ENCODE peak calls at places on chromosome 5, in six cellular contexts. One of them, this sample, is unnamed.

GRCh38 chr5:128472032-128472431 is 66.0 kb downstream of the FBN2 start:
- DNase-seq in CD8-positive, alpha-beta T cell: no peak
- DNase-seq in cardiac muscle cell: no peak
- DNase-seq in effector memory CD4-positive, alpha-beta T cell: no peak
- DNase-seq in neural progenitor cell: no peak
- DNase-seq in mammary epithelial cell: no peak
- DNase-seq in this sample: no peak

GRCh38 chr5:76319673-76320072 is 83.4 kb upstream of the IQGAP2 start:
- DNase-seq in CD8-positive, alpha-beta T cell: no peak
- DNase-seq in cardiac muscle cell: no peak
- DNase-seq in effector memory CD4-positive, alpha-beta T cell: no peak
- DNase-seq in neural progenitor cell: no peak
- DNase-seq in mammary epithelial cell: no peak
- DNase-seq in this sample: no peak

GRCh38 chr5:128213340-128213739 is 129.8 kb downstream of the SLC12A2 start:
- DNase-seq in CD8-positive, alpha-beta T cell: peak
- DNase-seq in cardiac muscle cell: peak
- DNase-seq in effector memory CD4-positive, alpha-beta T cell: peak
- DNase-seq in neural progenitor cell: peak
- DNase-seq in mammary epithelial cell: peak
- DNase-seq in this sample: no peak

GRCh38 chr5:84961903-84962302 is 577.2 kb upstream of the EDIL3 start:
- DNase-seq in CD8-positive, alpha-beta T cell: no peak
- DNase-seq in cardiac muscle cell: no peak
- DNase-seq in effector memory CD4-positive, alpha-beta T cell: no peak
- DNase-seq in neural progenitor cell: no peak
- DNase-seq in mammary epithelial cell: no peak
- DNase-seq in this sample: peak

GRCh38 chr5:96657068-96657467 is 5.1 kb upstream of the CAST start:
- DNase-seq in CD8-positive, alpha-beta T cell: peak
- DNase-seq in cardiac muscle cell: no peak
- DNase-seq in effector memory CD4-positive, alpha-beta T cell: peak
- DNase-seq in neural progenitor cell: no peak
- DNase-seq in mammary epithelial cell: peak
- DNase-seq in this sample: no peak

GRCh38 chr5:171888051-171888481 is 102.4 kb downstream of the SMIM23 start:
- DNase-seq in CD8-positive, alpha-beta T cell: no peak
- DNase-seq in cardiac muscle cell: peak
- DNase-seq in effector memory CD4-positive, alpha-beta T cell: no peak
- DNase-seq in neural progenitor cell: no peak
- DNase-seq in mammary epithelial cell: no peak
- DNase-seq in this sample: no peak

GRCh38 chr5:67806647-67807046 is 408.9 kb upstream of the PIK3R1 start:
- DNase-seq in CD8-positive, alpha-beta T cell: no peak
- DNase-seq in cardiac muscle cell: no peak
- DNase-seq in effector memory CD4-positive, alpha-beta T cell: no peak
- DNase-seq in neural progenitor cell: no peak
- DNase-seq in mammary epithelial cell: no peak
- DNase-seq in this sample: no peak

GRCh38 chr5:66538531-66538930 is 57.7 kb upstream of the MAST4 start:
- DNase-seq in CD8-positive, alpha-beta T cell: no peak
- DNase-seq in cardiac muscle cell: no peak
- DNase-seq in effector memory CD4-positive, alpha-beta T cell: no peak
- DNase-seq in neural progenitor cell: no peak
- DNase-seq in mammary epithelial cell: peak
- DNase-seq in this sample: no peak

GRCh38 chr5:173839117-173839713 is 48.9 kb upstream of the CPEB4 start:
- DNase-seq in CD8-positive, alpha-beta T cell: no peak
- DNase-seq in cardiac muscle cell: no peak
- DNase-seq in effector memory CD4-positive, alpha-beta T cell: no peak
- DNase-seq in neural progenitor cell: no peak
- DNase-seq in mammary epithelial cell: no peak
- DNase-seq in this sample: no peak

GRCh38 chr5:149995385-149996085 is 4.9 kb downstream of the TIGD6 start:
- DNase-seq in CD8-positive, alpha-beta T cell: no peak
- DNase-seq in cardiac muscle cell: no peak
- DNase-seq in effector memory CD4-positive, alpha-beta T cell: no peak
- DNase-seq in neural progenitor cell: no peak
- DNase-seq in mammary epithelial cell: no peak
- DNase-seq in this sample: no peak

GRCh38 chr5:40630166-40630565 is 49.5 kb upstream of the PTGER4 start:
- DNase-seq in CD8-positive, alpha-beta T cell: no peak
- DNase-seq in cardiac muscle cell: no peak
- DNase-seq in effector memory CD4-positive, alpha-beta T cell: no peak
- DNase-seq in neural progenitor cell: no peak
- DNase-seq in mammary epithelial cell: no peak
- DNase-seq in this sample: no peak

GRCh38 chr5:53917095-53917494 is 356.7 kb downstream of the NDUFS4 start:
- DNase-seq in CD8-positive, alpha-beta T cell: no peak
- DNase-seq in cardiac muscle cell: no peak
- DNase-seq in effector memory CD4-positive, alpha-beta T cell: no peak
- DNase-seq in neural progenitor cell: no peak
- DNase-seq in mammary epithelial cell: peak
- DNase-seq in this sample: no peak

GRCh38 chr5:146919304-146919703 is 40.7 kb upstream of the PPP2R2B start:
- DNase-seq in CD8-positive, alpha-beta T cell: no peak
- DNase-seq in cardiac muscle cell: no peak
- DNase-seq in effector memory CD4-positive, alpha-beta T cell: no peak
- DNase-seq in neural progenitor cell: peak
- DNase-seq in mammary epithelial cell: no peak
- DNase-seq in this sample: no peak

GRCh38 chr5:181159286-181160143 is 12.1 kb downstream of the OR2V2 start:
- DNase-seq in CD8-positive, alpha-beta T cell: peak
- DNase-seq in cardiac muscle cell: peak
- DNase-seq in effector memory CD4-positive, alpha-beta T cell: peak
- DNase-seq in neural progenitor cell: peak
- DNase-seq in mammary epithelial cell: peak
- DNase-seq in this sample: peak

GRCh38 chr5:57317341-57317740 is 143.5 kb downstream of the GPBP1 start:
- DNase-seq in CD8-positive, alpha-beta T cell: no peak
- DNase-seq in cardiac muscle cell: peak
- DNase-seq in effector memory CD4-positive, alpha-beta T cell: no peak
- DNase-seq in neural progenitor cell: no peak
- DNase-seq in mammary epithelial cell: no peak
- DNase-seq in this sample: no peak

GRCh38 chr5:111299831-111300432 is 75.7 kb downstream of the CAMK4 start:
- DNase-seq in CD8-positive, alpha-beta T cell: no peak
- DNase-seq in cardiac muscle cell: no peak
- DNase-seq in effector memory CD4-positive, alpha-beta T cell: no peak
- DNase-seq in neural progenitor cell: no peak
- DNase-seq in mammary epithelial cell: no peak
- DNase-seq in this sample: no peak

GRCh38 chr5:147396070-147396469 is 113.8 kb downstream of the DPYSL3 start:
- DNase-seq in CD8-positive, alpha-beta T cell: no peak
- DNase-seq in cardiac muscle cell: no peak
- DNase-seq in effector memory CD4-positive, alpha-beta T cell: no peak
- DNase-seq in neural progenitor cell: no peak
- DNase-seq in mammary epithelial cell: no peak
- DNase-seq in this sample: no peak

GRCh38 chr5:52491829-52492217 is 295.9 kb upstream of the ITGA1 start:
- DNase-seq in CD8-positive, alpha-beta T cell: no peak
- DNase-seq in cardiac muscle cell: no peak
- DNase-seq in effector memory CD4-positive, alpha-beta T cell: no peak
- DNase-seq in neural progenitor cell: no peak
- DNase-seq in mammary epithelial cell: no peak
- DNase-seq in this sample: no peak

GRCh38 chr5:112685929-112686328 is 51.8 kb upstream of the APC start:
- DNase-seq in CD8-positive, alpha-beta T cell: no peak
- DNase-seq in cardiac muscle cell: no peak
- DNase-seq in effector memory CD4-positive, alpha-beta T cell: no peak
- DNase-seq in neural progenitor cell: no peak
- DNase-seq in mammary epithelial cell: no peak
- DNase-seq in this sample: no peak

GRCh38 chr5:109167586-109167985 is 242.2 kb downstream of the PJA2 start:
- DNase-seq in CD8-positive, alpha-beta T cell: no peak
- DNase-seq in cardiac muscle cell: no peak
- DNase-seq in effector memory CD4-positive, alpha-beta T cell: no peak
- DNase-seq in neural progenitor cell: no peak
- DNase-seq in mammary epithelial cell: no peak
- DNase-seq in this sample: no peak

GRCh38 chr5:123283031-123283430 is 140.2 kb downstream of the CEP120 start:
- DNase-seq in CD8-positive, alpha-beta T cell: no peak
- DNase-seq in cardiac muscle cell: no peak
- DNase-seq in effector memory CD4-positive, alpha-beta T cell: no peak
- DNase-seq in neural progenitor cell: peak
- DNase-seq in mammary epithelial cell: no peak
- DNase-seq in this sample: no peak

GRCh38 chr5:150257424-150257823 is 32.1 kb downstream of the CAMK2A start:
- DNase-seq in CD8-positive, alpha-beta T cell: no peak
- DNase-seq in cardiac muscle cell: no peak
- DNase-seq in effector memory CD4-positive, alpha-beta T cell: no peak
- DNase-seq in neural progenitor cell: no peak
- DNase-seq in mammary epithelial cell: no peak
- DNase-seq in this sample: no peak

GRCh38 chr5:68683632-68684035 is 410.2 kb upstream of the SLC30A5 start:
- DNase-seq in CD8-positive, alpha-beta T cell: no peak
- DNase-seq in cardiac muscle cell: peak
- DNase-seq in effector memory CD4-positive, alpha-beta T cell: no peak
- DNase-seq in neural progenitor cell: no peak
- DNase-seq in mammary epithelial cell: peak
- DNase-seq in this sample: no peak

GRCh38 chr5:56139978-56140562 is 93.1 kb downstream of the ANKRD55 start:
- DNase-seq in CD8-positive, alpha-beta T cell: no peak
- DNase-seq in cardiac muscle cell: no peak
- DNase-seq in effector memory CD4-positive, alpha-beta T cell: no peak
- DNase-seq in neural progenitor cell: no peak
- DNase-seq in mammary epithelial cell: no peak
- DNase-seq in this sample: no peak

GRCh38 chr5:91443028-91443427 is 59.9 kb upstream of the ARRDC3 start:
- DNase-seq in CD8-positive, alpha-beta T cell: no peak
- DNase-seq in cardiac muscle cell: no peak
- DNase-seq in effector memory CD4-positive, alpha-beta T cell: no peak
- DNase-seq in neural progenitor cell: no peak
- DNase-seq in mammary epithelial cell: peak
- DNase-seq in this sample: no peak

DNA sequence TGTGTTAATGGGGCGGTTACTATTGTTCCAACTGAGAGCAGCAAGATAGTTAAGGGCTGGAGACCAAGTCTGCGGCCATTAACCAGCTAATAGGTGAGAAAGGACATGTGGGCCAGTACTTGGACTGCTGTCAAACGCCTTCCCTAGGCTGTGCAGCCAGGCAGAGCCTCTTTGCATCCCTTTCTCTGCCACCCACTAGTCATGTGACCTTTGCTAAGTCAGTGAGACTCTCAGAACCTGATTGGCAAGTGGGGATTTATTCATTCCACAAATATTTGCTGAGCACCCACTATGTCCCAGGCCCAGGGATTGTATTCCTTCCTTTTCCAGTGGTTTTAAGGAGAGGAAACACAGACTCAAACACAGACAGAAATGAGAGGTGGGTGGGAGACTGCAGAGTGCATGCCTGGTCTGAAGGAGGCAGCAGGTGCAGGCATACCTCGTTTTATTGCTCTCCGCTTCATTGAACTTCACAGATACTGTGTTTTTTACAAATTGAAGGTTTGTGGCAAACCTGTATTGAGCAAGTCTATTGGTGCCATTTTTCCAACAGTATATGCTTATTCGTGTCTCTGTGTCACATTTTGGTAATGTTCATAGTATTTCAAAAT is 71.6 kb upstream of the GALNT10 start:
- DNase-seq in CD8-positive, alpha-beta T cell: no peak
- DNase-seq in cardiac muscle cell: no peak
- DNase-seq in effector memory CD4-positive, alpha-beta T cell: no peak
- DNase-seq in neural progenitor cell: no peak
- DNase-seq in mammary epithelial cell: peak
- DNase-seq in this sample: no peak
- H3K4me3 ChIP-seq in CD8-positive, alpha-beta T cell: no peak
- H3K4me3 ChIP-seq in cardiac muscle cell: no peak
- H3K4me3 ChIP-seq in effector memory CD4-positive, alpha-beta T cell: no peak
- H3K4me3 ChIP-seq in neural progenitor cell: no peak
- H3K4me3 ChIP-seq in mammary epithelial cell: no peak
- H3K4me3 ChIP-seq in this sample: no peak

DNA sequence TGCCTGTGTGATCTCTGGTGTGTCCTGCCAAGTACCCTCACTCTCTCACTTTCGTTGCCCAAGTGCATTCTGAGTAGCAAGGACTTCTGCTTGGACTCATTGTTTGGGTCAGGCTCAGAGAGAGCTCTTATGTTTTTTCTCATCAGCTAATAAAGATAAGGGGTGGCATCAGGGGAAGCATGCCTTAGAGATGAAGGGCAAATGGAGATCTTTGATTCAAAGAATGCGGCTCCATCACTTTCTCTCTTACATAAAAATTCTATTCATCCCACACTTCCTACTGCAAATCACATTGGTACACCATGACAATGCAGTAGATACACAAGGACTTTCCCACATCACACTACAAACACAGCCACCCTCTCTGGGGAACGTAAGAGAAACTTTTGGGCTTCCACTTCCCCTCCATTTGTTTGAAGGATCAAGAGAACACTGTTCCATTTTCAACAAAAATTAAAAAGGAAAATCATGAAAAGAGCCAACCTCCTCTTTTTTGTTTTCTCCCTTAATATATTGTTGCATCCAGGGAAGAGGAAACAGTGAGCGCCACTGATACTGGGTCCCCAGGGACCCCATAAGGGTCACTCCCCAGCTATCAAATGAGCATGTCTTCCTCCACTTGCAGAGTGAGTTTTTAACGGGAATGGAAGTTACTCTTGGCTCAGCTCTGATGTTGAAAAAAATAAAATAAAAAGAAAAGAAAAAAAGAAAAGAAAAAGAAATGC is 73.0 kb downstream of the ZNF366 start:
- DNase-seq in CD8-positive, alpha-beta T cell: no peak
- DNase-seq in cardiac muscle cell: no peak
- DNase-seq in effector memory CD4-positive, alpha-beta T cell: no peak
- DNase-seq in neural progenitor cell: no peak
- DNase-seq in mammary epithelial cell: no peak
- DNase-seq in this sample: no peak
- H3K27ac ChIP-seq in CD8-positive, alpha-beta T cell: no peak
- H3K27ac ChIP-seq in cardiac muscle cell: no peak
- H3K27ac ChIP-seq in effector memory CD4-positive, alpha-beta T cell: no peak
- H3K27ac ChIP-seq in neural progenitor cell: no peak
- H3K27ac ChIP-seq in mammary epithelial cell: no peak
- H3K27ac ChIP-seq in this sample: peak

GRCh38 chr5:87872986-87873385 is 395.7 kb downstream of the TMEM161B start:
- DNase-seq in CD8-positive, alpha-beta T cell: no peak
- DNase-seq in cardiac muscle cell: no peak
- DNase-seq in effector memory CD4-positive, alpha-beta T cell: no peak
- DNase-seq in neural progenitor cell: peak
- DNase-seq in mammary epithelial cell: no peak
- DNase-seq in this sample: no peak

GRCh38 chr5:87876616-87877015 is 392.0 kb downstream of the TMEM161B start:
- DNase-seq in CD8-positive, alpha-beta T cell: no peak
- DNase-seq in cardiac muscle cell: no peak
- DNase-seq in effector memory CD4-positive, alpha-beta T cell: no peak
- DNase-seq in neural progenitor cell: no peak
- DNase-seq in mammary epithelial cell: no peak
- DNase-seq in this sample: no peak

GRCh38 chr5:87877495-87877894 is 391.1 kb downstream of the TMEM161B start:
- DNase-seq in CD8-positive, alpha-beta T cell: no peak
- DNase-seq in cardiac muscle cell: no peak
- DNase-seq in effector memory CD4-positive, alpha-beta T cell: no peak
- DNase-seq in neural progenitor cell: peak
- DNase-seq in mammary epithelial cell: no peak
- DNase-seq in this sample: no peak

GRCh38 chr5:87877023-87877422 is 391.6 kb downstream of the TMEM161B start:
- DNase-seq in CD8-positive, alpha-beta T cell: no peak
- DNase-seq in cardiac muscle cell: no peak
- DNase-seq in effector memory CD4-positive, alpha-beta T cell: no peak
- DNase-seq in neural progenitor cell: no peak
- DNase-seq in mammary epithelial cell: no peak
- DNase-seq in this sample: no peak
- H3K4me3 ChIP-seq in CD8-positive, alpha-beta T cell: no peak
- H3K4me3 ChIP-seq in cardiac muscle cell: no peak
- H3K4me3 ChIP-seq in effector memory CD4-positive, alpha-beta T cell: no peak
- H3K4me3 ChIP-seq in neural progenitor cell: no peak
- H3K4me3 ChIP-seq in mammary epithelial cell: no peak
- H3K4me3 ChIP-seq in this sample: no peak

GRCh38 chr5:138035605-138036537 is 3.0 kb upstream of the FAM13B start:
- DNase-seq in CD8-positive, alpha-beta T cell: peak
- DNase-seq in cardiac muscle cell: peak
- DNase-seq in effector memory CD4-positive, alpha-beta T cell: peak
- DNase-seq in neural progenitor cell: peak
- DNase-seq in mammary epithelial cell: peak
- DNase-seq in this sample: no peak
- H3K27ac ChIP-seq in CD8-positive, alpha-beta T cell: no peak
- H3K27ac ChIP-seq in cardiac muscle cell: peak
- H3K27ac ChIP-seq in effector memory CD4-positive, alpha-beta T cell: no peak
- H3K27ac ChIP-seq in neural progenitor cell: no peak
- H3K27ac ChIP-seq in mammary epithelial cell: no peak
- H3K27ac ChIP-seq in this sample: no peak

This sample was measured in upper lobe of left lung.